ENCODE peak calls at places on chromosomes 4 and X, in four cellular contexts. F, D, A and I are unnamed samples.

GRCh38 chr4:20493761-20494353 is 206.4 kb upstream of the PACRGL start:
- DNase-seq in F (no peak), D (peak), A (no peak), I (no peak)

GRCh38 chr4:163624727-163625126 is 130.2 kb downstream of the TMA16 start:
- DNase-seq in F (no peak), D (no peak), A (no peak), I (no peak)

GRCh38 chr4:116357758-116358157 is 727.6 kb downstream of the TRAM1L1 start:
- DNase-seq in F (no peak), D (peak), A (peak), I (no peak)

GRCh38 chr4:25914670-25915358 is 794 bp downstream of the SMIM20 start:
- DNase-seq in F (no peak), D (peak), A (no peak), I (no peak)

GRCh38 chr4:5416637-5417036 is 291.7 kb downstream of the EVC2 start:
- DNase-seq in F (no peak), D (no peak), A (no peak), I (no peak)

GRCh38 chr4:3686746-3687145 is 79.4 kb upstream of the ADRA2C start:
- DNase-seq in F (no peak), D (no peak), A (no peak), I (no peak)

GRCh38 chrX:28584025-28584424 is 3.2 kb upstream of the IL1RAPL1 start:
- DNase-seq in F (no peak), D (no peak), A (no peak), I (no peak)

GRCh38 chr4:4858527-4858926 is 938 bp upstream of the MSX1 start:
- DNase-seq in F (no peak), D (no peak), A (no peak), I (no peak)

GRCh38 chr4:14111730-14112171 is 484.2 kb upstream of the BOD1L1 start:
- DNase-seq in F (no peak), D (peak), A (no peak), I (no peak)

GRCh38 chrX:14039344-14039743 is 9.7 kb upstream of the GEMIN8 start:
- DNase-seq in F (peak), D (peak), A (peak), I (no peak)

GRCh38 chrX:101550825-101551767 is 749 bp downstream of the ARMCX1 start:
- DNase-seq in F (peak), D (peak), A (peak), I (no peak)

GRCh38 chr4:84319124-84319523 is 180.0 kb downstream of the NKX6-1 start:
- DNase-seq in F (no peak), D (peak), A (no peak), I (no peak)

GRCh38 chr4:957231-957580 is 16.2 kb downstream of the DGKQ start:
- DNase-seq in F (no peak), D (no peak), A (no peak), I (no peak)

GRCh38 chrX:111337067-111337466 is 66.8 kb upstream of the CAPN6 start:
- DNase-seq in F (no peak), D (no peak), A (no peak), I (no peak)

GRCh38 chrX:47859686-47860085 is 23.0 kb downstream of the ZNF81 start:
- DNase-seq in F (no peak), D (no peak), A (no peak), I (no peak)

GRCh38 chr4:83558693-83559092 is 22.8 kb downstream of the GPAT3 start:
- DNase-seq in F (no peak), D (peak), A (peak), I (no peak)

GRCh38 chr4:98474408-98474844 is 184.0 kb downstream of the TSPAN5 start:
- DNase-seq in F (no peak), D (peak), A (peak), I (no peak)

GRCh38 chr4:106083065-106083464 is 187.8 kb downstream of the NPNT start:
- DNase-seq in F (no peak), D (no peak), A (no peak), I (no peak)

GRCh38 chr4:175412161-175412560 is 399.9 kb downstream of the GPM6A start:
- DNase-seq in F (no peak), D (peak), A (no peak), I (no peak)

GRCh38 chrX:124346064-124346876 is at the start of gene SH2D1A:
- DNase-seq in F (no peak), D (peak), A (no peak), I (no peak)

GRCh38 chr4:14415146-14415545 is 587.1 kb upstream of the CPEB2 start:
- DNase-seq in F (no peak), D (peak), A (no peak), I (no peak)

GRCh38 chrX:37679888-37680287 is 5.7 kb upstream of the XK start:
- DNase-seq in F (no peak), D (no peak), A (no peak), I (no peak)

GRCh38 chr4:85573270-85573669 is 98.3 kb downstream of the ARHGAP24 start:
- DNase-seq in F (no peak), D (peak), A (no peak), I (no peak)

GRCh38 chrX:11558972-11559371 is 106.7 kb downstream of the ARHGAP6 start:
- DNase-seq in F (no peak), D (peak), A (peak), I (peak)

GRCh38 chr4:87502580-87503238 is 26.5 kb downstream of the SPARCL1 start:
- DNase-seq in F (no peak), D (peak), A (no peak), I (no peak)

GRCh38 chrX:35115205-35115604 is 172.6 kb downstream of the FAM47B start:
- DNase-seq in F (no peak), D (peak), A (no peak), I (no peak)

GRCh38 chr4:75696036-75696435 is 22.8 kb upstream of the G3BP2 start:
- DNase-seq in F (no peak), D (no peak), A (no peak), I (no peak)

GRCh38 chr4:42399393-42399792 is 2.1 kb downstream of the SHISA3 start:
- DNase-seq in F (no peak), D (no peak), A (no peak), I (no peak)

GRCh38 chrX:30905325-30905724 is 16.3 kb upstream of the TAB3 start:
- DNase-seq in F (no peak), D (no peak), A (no peak), I (no peak)